ENCODE peak calls at places on chromosomes 5 and 9, in five cellular contexts. N, J, C, B and F are unnamed samples.
A peak's percentile ranks its signal among the peaks of the same experiment; 100 is the strongest.

GRCh38 chr5:132461671-132462070 is 28.9 kb downstream of the IRF1 start:
- DNase-seq in N (no peak), J (no peak), B (no peak), C (no peak), F (no peak)

GRCh38 chr9:126927419-126927818 is 12.8 kb downstream of the RALGPS1 start:
- DNase-seq in J (peak; percentile 8), N (no peak), C (peak; percentile 39), B (no peak), F (peak; percentile 4)

GRCh38 chr5:76689321-76690026 is 26.5 kb upstream of the F2R start:
- DNase-seq in C (no peak), B (no peak), J (no peak), N (no peak), F (no peak)

GRCh38 chr5:126656397-126657007 is 55.8 kb downstream of the PHAX start:
- DNase-seq in N (peak; percentile 49), B (peak; percentile 16), J (no peak), C (no peak), F (peak; percentile 9)

GRCh38 chr9:72635197-72635596 is 113.8 kb downstream of the TMC1 start:
- DNase-seq in C (no peak), N (peak; percentile 32), B (no peak), J (no peak), F (no peak)

GRCh38 chr5:175201393-175201792 is 242.6 kb downstream of the DRD1 start:
- DNase-seq in N (no peak), J (no peak), C (no peak), B (no peak), F (no peak)

GRCh38 chr5:126449751-126450271 is 26.6 kb downstream of the GRAMD2B start:
- DNase-seq in C (no peak), N (peak; percentile 37), B (no peak), J (no peak), F (no peak)

GRCh38 chr5:179051784-179052183 is 8.4 kb upstream of the ZNF354C start:
- DNase-seq in N (no peak), C (no peak), J (no peak), B (no peak), F (no peak)

GRCh38 chr5:101393795-101394450 is 490.8 kb upstream of the ST8SIA4 start:
- DNase-seq in C (no peak), B (no peak), J (no peak), N (no peak), F (no peak)

GRCh38 chr9:9521033-9521779 is 1091.6 kb downstream of the PTPRD start:
- DNase-seq in B (no peak), N (no peak), C (no peak), J (no peak), F (no peak)

GRCh38 chr5:80033513-80033912 is 1.6 kb upstream of the THBS4 start:
- DNase-seq in N (no peak), J (no peak), B (no peak), C (no peak), F (no peak)